ENCODE peak calls at places on chromosome 7, in four cellular contexts. Z is kidney, T is Peyer's patch, A is adrenal gland. E is an unnamed sample. For H3K4me1, the result is how much of the 10 kb centered on the place peaks cover.

GRCh38 chr7:84218681-84219080 is 24.1 kb upstream of the SEMA3A start:
- DNase-seq in T (no peak), Z (no peak), A (no peak), E (no peak)

GRCh38 chr7:35604595-35604994 is 90.3 kb downstream of the HERPUD2 start:
- DNase-seq in A (no peak), Z (no peak), T (no peak), E (no peak)

GRCh38 chr7:128453836-128454804 is 1.6 kb upstream of the HILPDA start:
- DNase-seq in Z (peak), A (peak), T (peak), E (peak)

GRCh38 chr7:359776-360361 is 69.9 kb downstream of the FOXL3 start:
- DNase-seq in A (no peak), T (peak), Z (peak), E (no peak)

GRCh38 chr7:40579401-40579800 is 444.6 kb downstream of the SUGCT start:
- DNase-seq in T (no peak), Z (no peak), A (no peak), E (no peak)

GRCh38 chr7:1755783-1756626 is 85.9 kb downstream of the ELFN1 start:
- DNase-seq in T (no peak), A (no peak), Z (peak), E (no peak)

GRCh38 chr7:70786076-70786475 is 345.9 kb upstream of the GALNT17 start:
- DNase-seq in T (no peak), Z (no peak), A (no peak), E (no peak)

GRCh38 chr7:105876964-105877601 is 684 bp upstream of the ATXN7L1 start:
- DNase-seq in A (peak), T (peak), Z (peak), E (peak)

GRCh38 chr7:33904680-33905388 is 505 bp upstream of the BMPER start:
- DNase-seq in Z (peak), T (peak), A (peak), E (peak)

GRCh38 chr7:11616466-11616865 is 215.5 kb downstream of the THSD7A start:
- DNase-seq in Z (no peak), T (no peak), A (no peak), E (no peak)

GRCh38 chr7:14858410-14858809 is 44.1 kb downstream of the DGKB start:
- DNase-seq in T (no peak), A (no peak), Z (no peak), E (no peak)

GRCh38 chr7:138129551-138130165 is 53.4 kb downstream of the AKR1D1 start:
- DNase-seq in T (no peak), Z (no peak), A (no peak), E (no peak)

GRCh38 chr7:148492157-148492860 is 98.3 kb upstream of the C7orf33 start:
- DNase-seq in Z (no peak), A (no peak), T (no peak), E (no peak)

GRCh38 chr7:8160810-8161209 is 101.2 kb downstream of the ICA1 start:
- DNase-seq in A (no peak), Z (no peak), T (no peak), E (no peak)

GRCh38 chr7:51246258-51247245 is 70.1 kb downstream of the COBL start:
- DNase-seq in Z (no peak), T (peak), A (peak), E (no peak)

GRCh38 chr7:77525231-77525630 is 11.9 kb upstream of the PTPN12 start:
- DNase-seq in A (no peak), Z (no peak), T (no peak), E (no peak)

GRCh38 chr7:128352138-128352537 is 8.4 kb upstream of the RBM28 start:
- DNase-seq in T (no peak), Z (peak), A (peak), E (peak)

GRCh38 chr7:159028456-159029401 is 115.9 kb downstream of the VIPR2 start:
- DNase-seq in Z (no peak), T (no peak), A (no peak), E (no peak)

GRCh38 chr7:122303971-122304603 is 463 bp downstream of the FEZF1 start:
- DNase-seq in T (no peak), Z (peak), A (no peak), E (no peak)

GRCh38 chr7:33757563-33758165 is 147.7 kb upstream of the BMPER start:
- DNase-seq in Z (no peak), A (peak), T (no peak), E (no peak)

GRCh38 chr7:17846935-17847334 is 93.4 kb downstream of the SNX13 start:
- DNase-seq in A (no peak), T (no peak), Z (no peak), E (no peak)

GRCh38 chr7:105808703-105809590 is 67.5 kb downstream of the ATXN7L1 start:
- DNase-seq in Z (no peak), T (no peak), A (no peak), E (peak)

GRCh38 chr7:148941598-148942280 is 57.6 kb upstream of the EZH2 start:
- DNase-seq in Z (peak), A (peak), T (peak), E (peak)

GRCh38 chr7:105932835-105933477 is 30.1 kb upstream of the CDHR3 start:
- DNase-seq in A (no peak), Z (no peak), T (no peak), E (peak)

GRCh38 chr7:45663167-45663921 is 89.2 kb downstream of the ADCY1 start:
- DNase-seq in T (no peak), A (no peak), Z (no peak), E (peak)

GRCh38 chr7:117859246-117859812 is 13.9 kb downstream of the CTTNBP2 start:
- DNase-seq in T (no peak), Z (no peak), A (no peak), E (no peak)

GRCh38 chr7:1247527-1248041 is 14.9 kb downstream of the UNCX start:
- DNase-seq in Z (peak), T (no peak), A (no peak), E (no peak)

GRCh38 chr7:17700138-17700537 is 240.2 kb downstream of the SNX13 start:
- DNase-seq in T (no peak), A (no peak), Z (no peak), E (no peak)

GRCh38 chr7:101216860-101217387 is 457 bp downstream of the PLOD3 start:
- DNase-seq in T (no peak), Z (no peak), A (no peak), E (peak)
- TF ChIP-seq CTCF in T (no peak), Z (no peak), A (no peak), E (no peak)

GRCh38 chr7:93728292-93728691 is 153.8 kb upstream of the CALCR start:
- DNase-seq in A (no peak), T (no peak), Z (no peak), E (no peak)
- H3K4me1 ChIP-seq in A (under half), T (under half), Z (under half), E (under half)

GRCh38 chr7:116671681-116672595 is at the start of gene MET:
- DNase-seq in Z (peak), A (peak), T (peak), E (peak)
- H3K4me3 ChIP-seq in Z (peak), A (peak), T (peak), E (peak)

GRCh38 chr7:23074443-23075244 is 30.9 kb upstream of the KLHL7 start:
- DNase-seq in Z (no peak), A (no peak), T (no peak), E (no peak)

GRCh38 chr7:23076774-23077173 is 28.8 kb upstream of the KLHL7 start:
- DNase-seq in A (no peak), T (no peak), Z (no peak), E (no peak)

GRCh38 chr7:23075571-23075970 is 30.0 kb upstream of the KLHL7 start:
- DNase-seq in A (no peak), Z (no peak), T (no peak), E (no peak)

GRCh38 chr7:23072043-23072442 is 33.5 kb upstream of the KLHL7 start:
- DNase-seq in T (no peak), Z (no peak), A (no peak), E (no peak)

DNA sequence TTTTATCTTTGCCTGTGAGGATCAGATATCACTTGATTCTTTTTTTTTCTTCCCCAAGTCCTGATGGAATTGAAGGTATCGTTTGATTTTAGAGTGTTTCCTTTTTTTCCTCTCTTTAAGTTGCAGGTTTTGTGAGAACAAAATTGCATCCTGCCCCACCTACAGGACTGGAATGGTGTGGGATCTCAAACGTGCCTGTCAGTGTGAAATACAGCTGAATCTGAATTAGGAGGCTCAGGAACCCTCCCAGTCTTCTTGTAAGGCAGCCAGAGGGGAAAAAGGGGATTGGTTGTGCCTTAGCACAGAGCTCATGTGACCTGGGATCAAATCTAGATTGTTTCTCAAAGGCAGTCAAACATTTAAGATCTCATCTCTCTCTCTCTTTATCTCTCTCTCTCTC is 32.7 kb upstream of the KLHL7 start:
- DNase-seq in T (no peak), A (no peak), Z (no peak), E (no peak)
- TF ChIP-seq CTCF in T (no peak), A (no peak), Z (no peak), E (no peak)

GRCh38 chr7:55078465-55079372 is 59.9 kb downstream of the EGFR start:
- DNase-seq in Z (no peak), T (peak), A (no peak), E (peak)

GRCh38 chr7:55074008-55074499 is 55.2 kb downstream of the EGFR start:
- DNase-seq in A (peak), Z (peak), T (peak), E (peak)

GRCh38 chr7:55073051-55073511 is 54.3 kb downstream of the EGFR start:
- DNase-seq in Z (no peak), T (no peak), A (no peak), E (no peak)

GRCh38 chr7:55077581-55078410 is 59.0 kb downstream of the EGFR start:
- DNase-seq in Z (no peak), A (no peak), T (peak), E (peak)

GRCh38 chr7:55075464-55075971 is 56.7 kb downstream of the EGFR start:
- DNase-seq in T (no peak), A (peak), Z (peak), E (no peak)
- H3K4me1 ChIP-seq in T (under half), A (under half), Z (under half), E (half or more)

DNA sequence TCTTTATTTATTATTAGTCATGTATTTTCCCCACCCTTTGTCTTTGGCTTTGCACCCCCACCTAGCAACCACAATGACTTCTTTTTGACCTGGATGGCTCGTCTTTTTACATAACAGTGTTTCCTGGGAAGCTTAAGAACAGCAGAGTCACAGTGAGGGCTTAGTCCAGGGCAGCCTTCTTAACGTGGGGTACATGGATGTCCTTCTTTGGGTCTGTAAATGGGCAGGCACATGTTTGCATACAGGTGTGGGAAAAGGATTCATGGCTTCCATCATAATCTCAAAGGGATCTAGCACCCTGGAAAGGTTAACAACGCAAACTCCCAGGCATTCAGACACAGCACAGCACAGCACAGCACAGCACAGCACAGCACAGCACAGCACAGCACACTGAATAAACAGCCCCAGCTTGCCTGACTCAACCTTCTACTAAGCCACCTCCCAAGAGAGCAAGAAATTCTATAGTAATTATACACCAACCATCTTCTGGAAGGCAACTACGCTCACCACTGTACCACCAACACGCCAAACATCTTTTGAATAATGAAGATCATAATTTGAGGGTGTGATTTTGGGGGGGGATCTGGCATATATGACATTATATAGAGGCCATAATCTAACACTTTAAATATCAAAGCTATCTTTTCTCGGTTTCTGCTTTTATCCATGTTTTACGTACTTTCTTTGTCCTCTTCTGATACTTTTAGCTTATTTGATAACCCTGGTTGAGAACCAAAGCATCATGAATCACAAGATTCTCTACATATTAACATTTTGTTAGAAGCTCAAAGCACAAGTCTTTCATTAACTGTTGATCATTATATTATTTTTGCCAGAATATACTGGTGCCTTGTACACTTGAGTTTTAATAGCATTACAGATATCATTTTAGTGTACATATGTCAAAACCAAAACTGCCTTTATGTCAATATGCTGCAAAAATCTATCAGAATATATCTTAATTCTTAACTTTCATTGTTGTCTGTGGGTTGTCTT is 177.2 kb upstream of the KLF14 start:
- DNase-seq in T (no peak), Z (no peak), A (no peak), E (no peak)
- H3K4me3 ChIP-seq in T (peak), Z (peak), A (no peak), E (peak)

DNA sequence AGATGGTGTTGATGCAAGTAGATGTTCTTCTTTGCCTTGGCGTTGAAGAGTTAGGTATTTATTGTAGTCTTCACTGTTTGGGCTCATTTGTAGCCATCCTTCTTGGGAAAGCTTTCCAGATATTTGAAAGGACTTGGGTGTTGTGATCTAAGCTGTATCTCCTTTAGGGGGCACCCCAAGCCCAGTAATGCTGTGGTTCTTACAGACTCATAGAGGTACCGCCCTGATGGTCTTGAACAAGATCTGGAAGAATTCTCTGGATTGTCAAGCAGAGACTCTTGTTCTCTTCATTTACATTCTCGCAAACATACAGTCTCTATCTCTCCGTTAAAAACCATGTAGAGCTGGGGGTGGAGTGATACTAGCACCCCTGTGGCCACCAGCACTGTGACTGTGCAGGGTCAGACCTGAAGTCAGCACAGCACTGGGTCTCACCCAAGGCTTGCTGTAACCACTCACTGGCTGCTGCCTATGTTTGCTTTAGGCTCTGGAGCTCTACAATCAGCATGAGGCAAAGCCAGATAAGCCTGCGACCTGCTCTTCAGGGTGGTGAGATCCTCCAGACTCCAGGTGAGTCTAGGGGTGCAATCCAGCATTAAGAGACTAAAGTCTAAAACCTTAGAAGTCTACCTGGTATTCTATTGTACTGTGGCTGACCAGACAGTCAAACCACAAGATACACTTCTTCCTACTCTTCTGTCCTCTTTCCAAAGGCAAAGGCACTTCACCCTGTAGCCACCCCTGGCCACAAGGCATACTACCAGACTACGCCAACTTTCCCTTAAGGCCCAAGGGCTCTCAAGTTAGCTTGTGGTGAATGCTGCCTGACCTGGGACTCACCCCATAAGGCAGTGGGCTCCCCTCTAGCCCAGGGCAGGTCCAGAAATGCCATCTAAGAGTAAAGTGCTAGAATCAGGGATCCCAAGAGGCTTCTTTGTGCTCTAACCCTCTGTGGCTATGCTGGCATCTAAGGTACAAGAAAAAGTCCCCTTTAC is 209.7 kb upstream of the TMEM196 start:
- DNase-seq in T (no peak), A (peak), Z (no peak), E (peak)
- TF ChIP-seq CTCF in T (no peak), A (peak), Z (peak), E (no peak)

GRCh38 chr7:74272305-74273038 is 16.7 kb upstream of the CLIP2 start:
- DNase-seq in Z (peak), A (peak), T (no peak), E (peak)
- H3K4me1 ChIP-seq in Z (under half), A (under half), T (under half), E (under half)

DNA sequence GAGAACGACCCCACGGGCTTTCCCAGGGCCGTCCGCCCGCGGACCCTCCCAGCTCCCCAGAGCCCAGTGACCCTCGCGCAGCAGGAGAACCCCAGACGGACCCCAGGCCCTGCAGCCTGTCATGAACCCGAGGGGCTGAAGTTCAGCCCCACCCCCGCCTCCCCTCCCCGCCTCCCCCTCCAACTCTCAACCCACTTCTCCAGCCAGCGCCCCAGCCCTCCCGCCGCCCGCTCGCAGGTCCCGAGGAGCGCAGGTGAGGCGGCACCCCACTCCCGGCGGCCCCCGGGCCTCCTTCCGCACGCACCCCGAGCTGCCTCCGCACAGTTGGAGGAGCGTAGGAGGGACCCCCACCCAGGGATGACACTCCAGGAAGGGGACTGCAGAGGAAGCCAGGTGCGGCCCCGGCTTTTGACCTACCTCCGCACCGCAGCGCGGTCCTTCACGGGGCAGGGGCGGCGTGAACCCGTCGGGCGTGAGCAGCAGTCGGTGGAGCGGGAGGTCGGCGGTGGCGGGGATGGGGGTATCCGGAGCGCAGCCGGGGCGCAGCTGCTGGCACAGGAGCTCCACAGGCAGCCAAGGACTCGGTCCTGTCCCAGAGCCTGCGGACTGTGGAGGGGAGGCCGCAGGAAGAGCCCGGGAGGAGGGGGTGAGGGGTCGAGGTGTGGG is at the start of gene TMEM176A:
- DNase-seq in Z (peak), A (no peak), T (peak), E (peak)
- H3K4me3 ChIP-seq in Z (peak), A (peak), T (peak), E (peak)

GRCh38 chr7:42070068-42070467 is 166.9 kb downstream of the GLI3 start:
- DNase-seq in T (no peak), A (no peak), Z (no peak), E (no peak)

GRCh38 chr7:42068554-42069280 is 168.3 kb downstream of the GLI3 start:
- DNase-seq in A (no peak), Z (no peak), T (no peak), E (no peak)

GRCh38 chr7:42069625-42070024 is 167.4 kb downstream of the GLI3 start:
- DNase-seq in Z (no peak), A (no peak), T (no peak), E (no peak)

GRCh38 chr7:42074079-42074478 is 162.9 kb downstream of the GLI3 start:
- DNase-seq in A (no peak), Z (no peak), T (no peak), E (no peak)

GRCh38 chr7:42071372-42072261 is 165.4 kb downstream of the GLI3 start:
- DNase-seq in Z (no peak), A (peak), T (no peak), E (no peak)
- TF ChIP-seq CTCF in Z (no peak), A (peak), T (no peak), E (no peak)

E was measured in mucosa of descending colon.